ENCODE peak calls at places on chromosomes 13 and 19, in ten cellular contexts. E is CD4-positive, alpha-beta T cell; D is CD8-positive, alpha-beta memory T cell; R is suprapubic skin; O is pancreas; G is breast epithelium; L is colonic mucosa; Z is sigmoid colon; T is ascending aorta; A is substantia nigra. V is an unnamed sample.

GRCh38 chr13:74886496-74886895 is 595.5 kb downstream of the TBC1D4 start:
- DNase-seq in R (no peak), T (no peak), G (no peak), L (no peak), Z (no peak), O (no peak), E (no peak), A (no peak), D (no peak), V (no peak)

GRCh38 chr19:18361646-18362045 is 21.2 kb downstream of the PGPEP1 start:
- DNase-seq in L (no peak), O (no peak), Z (no peak), G (no peak), D (no peak), E (no peak), A (no peak), R (no peak), T (no peak), V (no peak)

GRCh38 chr13:96816261-96816660 is 178.0 kb downstream of the OXGR1 start:
- DNase-seq in L (no peak), D (no peak), Z (no peak), E (no peak), R (no peak), T (no peak), O (no peak), A (no peak), G (no peak), V (no peak)

GRCh38 chr13:19601749-19602725 is 31.4 kb upstream of the MPHOSPH8 start:
- DNase-seq in L (peak), A (no peak), Z (no peak), D (peak), G (no peak), T (no peak), R (no peak), O (peak), E (no peak), V (peak)

GRCh38 chr13:97974773-97975172 is 21.3 kb downstream of the IPO5 start:
- DNase-seq in L (no peak), T (no peak), D (no peak), A (no peak), E (no peak), Z (no peak), G (no peak), O (no peak), R (no peak), V (no peak)

GRCh38 chr19:2949939-2950285 is 5.1 kb upstream of the ZNF77 start:
- DNase-seq in R (no peak), D (peak), A (no peak), L (no peak), O (peak), G (no peak), T (no peak), Z (no peak), E (no peak), V (peak)

GRCh38 chr19:56217039-56217949 is 15.2 kb downstream of the ZSCAN5C start:
- DNase-seq in R (no peak), Z (no peak), E (no peak), A (no peak), L (no peak), O (no peak), D (no peak), T (no peak), G (no peak), V (no peak)

GRCh38 chr13:108911807-108912206 is 282.4 kb downstream of the MYO16 start:
- DNase-seq in T (no peak), E (no peak), G (no peak), D (no peak), L (no peak), O (no peak), Z (no peak), A (no peak), R (no peak), V (no peak)

GRCh38 chr19:3073931-3074595 is 11.8 kb upstream of the TLE5 start:
- DNase-seq in D (no peak), T (no peak), A (no peak), R (no peak), Z (no peak), O (no peak), G (no peak), E (no peak), L (no peak), V (no peak)

GRCh38 chr19:1690570-1691307 is 38.3 kb upstream of the TCF3 start:
- DNase-seq in T (no peak), G (no peak), O (no peak), Z (no peak), E (no peak), L (peak), R (no peak), D (peak), A (no peak), V (no peak)

GRCh38 chr19:23481043-23481442 is 85.8 kb upstream of the ZNF91 start:
- DNase-seq in O (no peak), E (no peak), Z (no peak), R (no peak), A (no peak), G (no peak), L (no peak), T (no peak), D (no peak), V (no peak)

GRCh38 chr13:25153736-25154135 is 18.4 kb downstream of the AMER2 start:
- DNase-seq in E (no peak), Z (no peak), G (no peak), T (no peak), O (no peak), R (no peak), L (no peak), A (peak), D (no peak), V (no peak)

GRCh38 chr19:5932146-5932545 is 18.1 kb downstream of the CAPS start:
- DNase-seq in T (no peak), G (no peak), O (no peak), D (no peak), Z (no peak), A (no peak), E (no peak), R (no peak), L (no peak), V (no peak)

GRCh38 chr13:42486711-42487198 is 87.2 kb upstream of the TNFSF11 start:
- DNase-seq in E (no peak), T (no peak), G (no peak), L (no peak), O (no peak), Z (no peak), A (no peak), R (no peak), D (no peak), V (no peak)

GRCh38 chr13:62113145-62113544 is 697.5 kb upstream of the PCDH20 start:
- DNase-seq in Z (no peak), O (no peak), G (no peak), E (no peak), L (no peak), D (no peak), A (no peak), T (no peak), R (no peak), V (no peak)

GRCh38 chr19:46296722-46297431 is at the start of gene HIF3A:
- DNase-seq in O (peak), A (peak), R (no peak), T (peak), L (peak), G (no peak), D (no peak), E (no peak), Z (peak), V (peak)

GRCh38 chr19:45887311-45887710 is 1.4 kb upstream of the IRF2BP1 start:
- DNase-seq in O (no peak), G (no peak), R (no peak), D (no peak), L (no peak), A (no peak), E (no peak), T (no peak), Z (no peak), V (no peak)

GRCh38 chr13:54337526-54337925 is 1308.9 kb downstream of the OLFM4 start:
- DNase-seq in G (no peak), O (no peak), E (no peak), Z (no peak), A (no peak), D (no peak), L (no peak), T (no peak), R (no peak), V (no peak)

GRCh38 chr19:11242864-11243797 is 3.7 kb downstream of the ANGPTL8 start:
- DNase-seq in E (peak), O (peak), D (peak), L (peak), R (peak), Z (peak), G (peak), T (peak), A (peak), V (peak)
- H3K27ac ChIP-seq in E (no peak), O (no peak), D (no peak), L (peak), R (no peak), Z (peak), G (peak), T (peak), A (peak), V (peak)

GRCh38 chr19:49338023-49338677 is 2.9 kb downstream of the CD37 start:
- DNase-seq in E (no peak), O (peak), R (peak), G (peak), T (no peak), L (no peak), D (no peak), Z (no peak), A (no peak), V (no peak)
- H3K27ac ChIP-seq in E (no peak), O (no peak), R (no peak), G (no peak), T (no peak), L (no peak), D (no peak), Z (peak), A (no peak), V (no peak)

DNA sequence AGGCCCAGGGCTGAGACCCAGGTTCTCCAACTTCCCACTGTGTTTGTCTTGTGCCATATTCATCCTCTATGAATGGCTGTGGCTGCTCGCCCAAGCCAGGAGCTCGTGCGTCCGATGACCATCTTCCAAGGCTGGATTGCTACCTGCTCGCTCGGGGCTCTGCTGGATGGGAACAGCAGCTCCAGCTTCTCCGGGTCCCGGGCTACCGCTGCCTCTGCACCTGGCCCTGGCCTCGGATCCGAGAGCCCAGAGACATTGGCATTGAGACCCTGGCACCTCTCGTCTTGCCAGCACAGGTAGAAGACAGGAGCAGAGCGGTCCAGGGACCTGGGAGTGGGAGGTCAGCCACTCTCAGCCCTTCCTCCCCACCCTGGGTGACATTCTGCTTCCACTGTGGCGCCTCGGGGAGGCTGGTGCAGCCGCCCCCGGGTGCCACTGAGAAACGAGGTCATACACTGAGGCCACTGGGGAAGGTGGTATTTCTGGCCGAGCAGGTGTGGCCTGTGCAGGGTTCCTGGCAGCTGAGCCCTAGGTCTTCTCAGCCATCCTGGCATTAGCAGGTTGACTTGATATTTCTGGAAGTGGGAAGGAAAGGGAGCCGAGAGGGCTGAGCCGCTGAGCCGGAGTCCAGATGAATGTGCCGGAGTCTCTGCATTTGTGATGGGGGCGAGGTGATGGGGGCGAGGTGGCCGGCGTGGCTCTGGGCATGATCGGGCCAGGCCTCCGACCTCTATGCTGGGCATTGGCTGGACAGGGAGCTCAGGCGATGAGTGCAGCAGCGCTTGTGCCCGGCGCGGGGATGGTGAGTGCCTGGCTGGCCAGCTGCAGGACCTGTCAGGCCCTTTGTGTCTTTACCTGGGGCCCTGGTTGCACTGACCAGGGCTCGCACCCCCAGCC is 18.6 kb downstream of the NDUFB7 start:
- DNase-seq in O (no peak), G (peak), A (no peak), E (no peak), Z (no peak), L (no peak), T (no peak), R (no peak), D (no peak), V (peak)
- H3K27ac ChIP-seq in O (no peak), G (peak), A (peak), E (peak), Z (no peak), L (no peak), T (no peak), R (peak), D (no peak), V (no peak)

GRCh38 chr13:77698211-77699058 is 948 bp downstream of the SLAIN1 start:
- DNase-seq in R (no peak), Z (peak), A (peak), E (peak), T (no peak), D (peak), L (peak), G (no peak), O (peak), V (peak)

GRCh38 chr13:77699059-77699680 is 1.7 kb downstream of the SLAIN1 start:
- DNase-seq in T (no peak), D (no peak), L (no peak), Z (no peak), A (no peak), E (no peak), O (no peak), G (no peak), R (no peak), V (no peak)

GRCh38 chr13:77696006-77696862 is 1.3 kb upstream of the SLAIN1 start:
- DNase-seq in Z (no peak), A (no peak), T (no peak), D (no peak), O (no peak), G (no peak), E (no peak), L (no peak), R (no peak), V (no peak)

GRCh38 chr13:77697208-77698103 is at the start of gene SLAIN1:
- DNase-seq in G (peak), Z (peak), E (peak), R (peak), T (peak), A (peak), L (peak), D (peak), O (peak), V (peak)

DNA sequence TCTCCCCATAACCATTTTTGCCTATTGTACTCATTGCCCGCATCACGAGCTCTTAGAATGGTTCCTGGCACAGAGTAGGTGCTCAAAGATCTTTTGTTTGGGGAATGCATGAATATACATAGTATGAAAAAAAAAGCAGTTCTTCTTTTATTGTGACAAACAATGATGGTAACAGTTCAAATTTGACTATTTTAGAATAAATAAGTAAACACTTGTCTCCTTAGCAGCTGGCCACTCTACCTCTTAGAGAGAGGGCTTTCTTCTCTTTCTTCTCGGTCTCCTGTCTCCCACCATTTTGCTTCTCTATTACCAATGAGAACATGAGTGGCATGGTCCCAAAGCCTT is 652 bp upstream of the SLAIN1 start:
- DNase-seq in R (no peak), O (no peak), D (no peak), A (no peak), T (no peak), E (no peak), L (no peak), Z (no peak), G (no peak), V (no peak)
- H3K27ac ChIP-seq in R (peak), O (peak), D (peak), A (peak), T (peak), E (peak), L (no peak), Z (peak), G (peak), V (no peak)

GRCh38 chr13:50412046-50412617 is 396.9 kb downstream of the KCNRG start:
- DNase-seq in O (no peak), G (no peak), E (no peak), D (no peak), Z (no peak), L (no peak), T (no peak), R (no peak), A (no peak), V (no peak)
- H3K27ac ChIP-seq in O (no peak), G (no peak), E (no peak), D (no peak), Z (peak), L (no peak), T (no peak), R (no peak), A (no peak), V (no peak)

DNA sequence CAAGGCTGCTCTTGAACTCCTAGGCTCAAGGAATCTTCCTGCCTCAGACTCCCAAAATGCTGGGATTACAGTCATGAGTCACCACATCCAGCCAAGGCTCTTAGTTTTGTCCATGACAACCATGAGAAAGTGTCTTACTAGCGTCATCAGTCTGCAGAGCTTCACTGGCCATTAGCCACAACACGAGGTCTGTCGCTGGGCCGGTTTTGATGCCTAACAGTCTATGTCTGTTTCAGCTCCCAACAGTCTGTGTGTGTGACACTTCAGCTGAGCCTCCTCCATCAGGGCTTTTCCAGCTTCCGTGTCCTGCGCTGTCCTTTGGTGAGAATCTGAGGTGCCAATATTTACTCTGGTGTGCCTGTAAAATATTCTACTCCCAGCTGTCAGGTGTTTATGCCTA is 47.6 kb downstream of the CEP89 start:
- DNase-seq in E (no peak), Z (no peak), R (no peak), A (no peak), L (peak), D (no peak), G (no peak), O (no peak), T (no peak), V (no peak)
- H3K27ac ChIP-seq in E (no peak), Z (no peak), R (no peak), A (no peak), L (no peak), D (no peak), G (no peak), O (no peak), T (no peak), V (no peak)

V was measured in left lung.